ENCODE peak calls at places on chromosomes 1 and 21, in five cellular contexts. R is IMR-90, N is K562, Q is GM12878, O is A549. X is an unnamed sample.

GRCh38 chr1:231335663-231336602 is 1.7 kb downstream of the EXOC8 start:
- DNase-seq in R (no peak), O (no peak), Q (no peak), N (no peak), X (no peak)

GRCh38 chr1:41936107-41936506 is 17.4 kb upstream of the HIVEP3 start:
- DNase-seq in N (no peak), Q (no peak), R (peak), O (no peak), X (no peak)

GRCh38 chr1:112744019-112744578 is 29.0 kb upstream of the PPM1J start:
- DNase-seq in N (no peak), R (peak), O (no peak), Q (no peak), X (no peak)

GRCh38 chr1:76501576-76502219 is 365.6 kb upstream of the ST6GALNAC5 start:
- DNase-seq in R (no peak), O (no peak), Q (no peak), N (no peak), X (no peak)

GRCh38 chr1:193115629-193116227 is 6.1 kb upstream of the CDC73 start:
- DNase-seq in R (peak), Q (no peak), O (peak), N (peak), X (peak)

GRCh38 chr1:223504741-223505140 is 111.5 kb downstream of the CCDC185 start:
- DNase-seq in Q (no peak), N (no peak), O (no peak), R (peak), X (no peak)

GRCh38 chr1:9723068-9723805 is 71.7 kb downstream of the PIK3CD start:
- DNase-seq in R (no peak), N (no peak), Q (no peak), O (no peak), X (no peak)

GRCh38 chr21:41511858-41512257 is 3.9 kb upstream of the TMPRSS2 start:
- DNase-seq in Q (no peak), R (no peak), O (no peak), N (no peak), X (no peak)

GRCh38 chr1:43049487-43049886 is 90.8 kb upstream of the SLC2A1 start:
- DNase-seq in O (no peak), Q (no peak), R (peak), N (no peak), X (no peak)

GRCh38 chr1:222372221-222372620 is 175.7 kb downstream of the HHIPL2 start:
- DNase-seq in Q (no peak), N (no peak), R (peak), O (no peak), X (no peak)

GRCh38 chr1:186482661-186483255 is 21.8 kb upstream of the PDC start:
- DNase-seq in R (peak), O (peak), N (peak), Q (peak), X (peak)

GRCh38 chr21:15772654-15773053 is 42.9 kb downstream of the USP25 start:
- DNase-seq in Q (no peak), R (peak), O (no peak), N (no peak), X (no peak)

GRCh38 chr1:181104790-181105133 is 16.3 kb downstream of the IER5 start:
- DNase-seq in N (peak), Q (no peak), R (no peak), O (no peak), X (no peak)

GRCh38 chr1:33347650-33347992 is 26.7 kb upstream of the A3GALT2 start:
- DNase-seq in Q (no peak), N (no peak), O (peak), R (peak), X (no peak)

GRCh38 chr1:92577251-92577895 is 90.6 kb upstream of the GFI1 start:
- DNase-seq in Q (no peak), N (no peak), O (no peak), R (peak), X (no peak)

GRCh38 chr1:214244841-214245240 is 36.1 kb upstream of the SMYD2 start:
- DNase-seq in R (no peak), N (no peak), Q (no peak), O (no peak), X (no peak)

GRCh38 chr1:234607091-234608025 is 2.6 kb downstream of the IRF2BP2 start:
- DNase-seq in O (no peak), N (no peak), R (no peak), Q (no peak), X (no peak)

GRCh38 chr1:212256404-212256803 is 28.8 kb upstream of the PPP2R5A start:
- DNase-seq in Q (no peak), R (no peak), N (no peak), O (no peak), X (no peak)

GRCh38 chr1:233518344-233518743 is 95.6 kb upstream of the KCNK1 start:
- DNase-seq in R (no peak), N (peak), Q (no peak), O (peak), X (peak)

GRCh38 chr1:225692517-225692879 is 39.6 kb upstream of the ENAH start:
- DNase-seq in R (no peak), Q (no peak), N (no peak), O (no peak), X (no peak)

GRCh38 chr1:241968618-241969017 is 11.1 kb downstream of the BECN2 start:
- DNase-seq in N (no peak), R (no peak), O (no peak), Q (no peak), X (no peak)

GRCh38 chr1:194860248-194861201 is 1674.1 kb upstream of the B3GALT2 start:
- DNase-seq in R (no peak), Q (no peak), N (no peak), O (no peak), X (no peak)

GRCh38 chr1:116850436-116850835 is 59.3 kb upstream of the PTGFRN start:
- DNase-seq in O (no peak), N (no peak), R (no peak), Q (no peak), X (no peak)

GRCh38 chr1:208581252-208581651 is 337.1 kb upstream of the PLXNA2 start:
- DNase-seq in N (no peak), R (no peak), Q (no peak), O (no peak), X (no peak)

GRCh38 chr21:25967566-25968438 is 202.8 kb downstream of the APP start:
- DNase-seq in O (no peak), R (no peak), Q (peak), N (no peak), X (no peak)

GRCh38 chr21:45129231-45129923 is 55.0 kb downstream of the ADARB1 start:
- DNase-seq in O (no peak), Q (no peak), N (peak), R (peak), X (no peak)

GRCh38 chr1:44078087-44078486 is 40.5 kb upstream of the KLF17 start:
- DNase-seq in R (no peak), N (no peak), O (no peak), Q (no peak), X (no peak)

GRCh38 chr21:17730782-17731181 is 88.4 kb downstream of the C21orf91 start:
- DNase-seq in R (no peak), Q (no peak), N (no peak), O (no peak), X (no peak)

GRCh38 chr1:40316595-40317393 is at the start of gene COL9A2:
- DNase-seq in Q (no peak), N (no peak), O (peak), R (no peak), X (peak)

GRCh38 chr1:204716687-204717086 is 31.1 kb upstream of the LRRN2 start:
- DNase-seq in R (no peak), O (no peak), Q (no peak), N (no peak), X (no peak)

GRCh38 chr1:66399888-66400529 is 133.9 kb upstream of the SGIP1 start:
- DNase-seq in O (no peak), R (peak), N (no peak), Q (peak), X (no peak)

GRCh38 chr1:117215019-117215418 is 4.3 kb upstream of the VTCN1 start:
- DNase-seq in Q (no peak), N (no peak), R (no peak), O (no peak), X (no peak)

GRCh38 chr1:116446686-116447085 is 73.6 kb downstream of the ATP1A1 start:
- DNase-seq in O (no peak), R (no peak), N (no peak), Q (no peak), X (no peak)

GRCh38 chr1:44497422-44498170 is 92.5 kb downstream of the RNF220 start:
- DNase-seq in O (no peak), N (no peak), Q (no peak), R (no peak), X (no peak)

GRCh38 chr1:153750026-153750995 is 22.5 kb downstream of the INTS3 start:
- DNase-seq in R (no peak), N (peak), Q (no peak), O (no peak), X (no peak)

GRCh38 chr1:68015369-68015768 is 35.1 kb downstream of the DIRAS3 start:
- DNase-seq in N (no peak), R (no peak), O (no peak), Q (no peak), X (no peak)

GRCh38 chr1:228317411-228317828 is 89.2 kb downstream of the TRIM11 start:
- DNase-seq in Q (no peak), O (no peak), R (no peak), N (no peak), X (no peak)

DNA sequence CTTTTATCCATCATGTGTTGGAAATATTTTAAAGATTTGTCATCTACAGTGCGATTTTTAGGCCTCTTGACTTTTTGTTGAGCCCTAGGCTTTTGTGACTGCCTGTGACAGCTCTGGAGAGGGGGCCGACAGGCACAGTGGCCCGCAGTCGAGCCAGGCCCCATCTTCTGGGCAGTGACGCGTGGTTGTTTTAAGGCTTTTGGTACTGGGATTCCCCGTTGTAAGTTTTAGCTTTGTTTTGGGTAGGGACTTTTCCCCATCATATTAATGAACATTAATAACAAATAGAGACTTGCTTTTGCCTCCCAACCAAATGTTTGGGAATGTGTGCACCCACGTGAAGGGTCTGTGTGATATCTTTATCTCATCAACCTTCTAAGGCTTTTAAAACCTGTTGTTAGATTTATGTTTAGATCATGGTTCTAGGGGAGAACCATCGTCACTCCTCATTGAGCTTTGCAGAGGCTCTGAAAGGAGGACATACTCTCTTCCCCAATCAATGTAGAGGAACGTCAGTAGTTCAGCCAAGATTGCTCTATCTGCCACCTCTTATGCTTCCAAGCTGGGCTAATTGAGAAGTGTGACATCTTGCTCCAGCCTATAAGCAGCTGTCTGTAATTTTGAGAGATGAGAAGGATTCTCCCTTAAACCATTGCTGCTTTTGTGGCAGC is 34.6 kb downstream of the MAPKAPK2 start:
- DNase-seq in N (no peak), R (no peak), O (no peak), Q (no peak), X (no peak)
- TF ChIP-seq RCOR1 in N (no peak), R (no peak), O (no peak), Q (no peak), X (no peak)

GRCh38 chr21:38664315-38664714 is 141.4 kb upstream of the ETS2 start:
- DNase-seq in Q (no peak), R (no peak), N (no peak), O (no peak), X (no peak)

GRCh38 chr21:38664821-38665220 is 140.9 kb upstream of the ETS2 start:
- DNase-seq in O (no peak), N (no peak), Q (no peak), R (no peak), X (no peak)

GRCh38 chr21:38661296-38662223 is 144.2 kb upstream of the ETS2 start:
- DNase-seq in Q (no peak), O (no peak), R (peak), N (no peak), X (peak)

GRCh38 chr21:38662224-38662568 is 143.5 kb upstream of the ETS2 start:
- DNase-seq in O (no peak), N (no peak), R (no peak), Q (no peak), X (no peak)

DNA sequence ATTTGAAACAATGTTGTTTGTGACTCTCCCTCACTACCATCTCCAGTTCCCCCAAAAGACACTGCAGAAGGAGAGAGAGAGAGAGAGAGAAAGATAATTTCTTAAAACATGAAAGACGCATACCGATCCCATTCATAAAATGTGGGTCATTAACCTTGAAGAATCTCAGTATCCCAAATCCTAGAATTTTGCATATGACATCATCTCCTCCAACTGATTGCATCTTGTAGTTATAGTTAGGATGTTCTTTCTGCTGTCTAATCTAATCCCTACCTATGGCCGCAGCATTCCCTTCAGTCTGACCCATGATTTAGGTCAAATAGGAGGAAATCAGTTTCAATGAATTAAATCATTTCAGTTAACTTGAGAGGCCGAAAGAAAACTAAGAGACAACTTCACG is 142.4 kb upstream of the ETS2 start:
- DNase-seq in N (no peak), R (no peak), Q (no peak), O (no peak), X (no peak)
- TF ChIP-seq RCOR1 in N (no peak), R (no peak), Q (no peak), O (no peak), X (no peak)

GRCh38 chr1:18805925-18806849 is 53.3 kb downstream of the TAS1R2 start:
- DNase-seq in Q (no peak), N (no peak), R (no peak), O (no peak), X (no peak)

GRCh38 chr1:18809953-18810899 is 49.2 kb downstream of the TAS1R2 start:
- DNase-seq in N (no peak), Q (no peak), R (no peak), O (no peak), X (no peak)

GRCh38 chr1:18805116-18805515 is 54.3 kb downstream of the TAS1R2 start:
- DNase-seq in R (no peak), N (no peak), O (no peak), Q (no peak), X (no peak)

GRCh38 chr1:18808561-18808960 is 50.9 kb downstream of the TAS1R2 start:
- DNase-seq in Q (no peak), R (no peak), O (no peak), N (no peak), X (no peak)

GRCh38 chr1:18807334-18808063 is 52.0 kb downstream of the TAS1R2 start:
- DNase-seq in R (no peak), Q (no peak), O (no peak), N (peak), X (no peak)
- TF ChIP-seq RCOR1 in R (no peak), Q (no peak), O (no peak), N (peak), X (no peak)

GRCh38 chr1:109482796-109483638 is 688 bp upstream of the ATXN7L2 start:
- DNase-seq in O (no peak), N (peak), Q (no peak), R (peak), X (peak)
- TF ChIP-seq RCOR1 in O (no peak), N (no peak), Q (no peak), R (no peak), X (no peak)

DNA sequence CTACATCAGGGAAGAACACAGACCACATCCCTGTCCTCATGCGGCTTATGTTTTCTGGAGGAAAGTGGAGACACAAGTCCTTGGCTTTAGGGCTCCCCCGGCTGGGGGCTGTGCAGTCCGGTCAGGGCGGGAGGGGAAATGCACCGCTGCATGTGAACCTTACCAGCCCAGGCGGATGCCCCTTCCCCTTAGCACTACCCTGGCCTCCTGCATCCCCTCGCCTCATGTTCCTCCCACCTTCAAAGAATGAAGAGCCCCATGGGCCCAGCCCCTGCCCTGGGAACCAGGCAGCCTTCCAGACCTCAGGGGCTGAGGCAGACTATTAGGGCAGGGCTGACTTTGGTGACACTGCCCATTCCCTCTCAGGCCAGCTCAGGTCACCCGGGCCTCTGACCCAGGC is 45.5 kb downstream of the TNNT2 start:
- DNase-seq in O (no peak), R (no peak), N (no peak), Q (no peak), X (no peak)
- TF ChIP-seq RCOR1 in O (no peak), R (no peak), N (no peak), Q (no peak), X (no peak)

GRCh38 chr1:35569956-35570355 is 3.2 kb upstream of the TFAP2E start:
- DNase-seq in N (no peak), O (no peak), Q (no peak), R (peak), X (no peak)
- TF ChIP-seq RCOR1 in N (no peak), O (no peak), Q (no peak), R (no peak), X (no peak)

DNA sequence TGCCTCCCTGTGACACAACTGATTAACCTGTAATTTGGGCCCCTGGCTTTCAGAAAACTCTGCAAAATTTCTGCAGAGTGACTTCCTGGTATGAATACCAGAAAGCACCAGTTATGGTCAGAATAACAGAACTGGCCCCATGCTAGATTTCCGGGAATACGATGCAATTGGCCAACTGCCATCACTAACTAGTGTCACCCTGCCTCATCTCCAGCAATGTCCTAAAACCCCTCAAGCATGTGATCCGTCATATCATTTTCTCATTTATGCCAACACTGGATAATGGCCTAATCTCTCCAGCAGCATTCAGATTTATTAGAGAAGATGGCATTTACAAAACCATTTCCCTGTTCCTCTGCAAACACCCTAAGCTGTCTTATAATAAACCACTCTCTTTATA is 15.4 kb downstream of the KAZN start:
- DNase-seq in Q (no peak), R (no peak), N (no peak), O (no peak), X (peak)
- TF ChIP-seq RCOR1 in Q (no peak), R (no peak), N (no peak), O (no peak), X (peak)

GRCh38 chr1:239954836-239955235 is 136.8 kb upstream of the FMN2 start:
- DNase-seq in R (no peak), N (no peak), O (no peak), Q (no peak), X (no peak)

GRCh38 chr1:239955431-239955830 is 136.3 kb upstream of the FMN2 start:
- DNase-seq in N (no peak), O (no peak), Q (no peak), R (no peak), X (no peak)

GRCh38 chr1:239956230-239956629 is 135.5 kb upstream of the FMN2 start:
- DNase-seq in N (no peak), Q (no peak), R (no peak), O (no peak), X (no peak)

GRCh38 chr1:239951518-239952130 is 140.1 kb upstream of the FMN2 start:
- DNase-seq in O (peak), R (peak), Q (no peak), N (peak), X (peak)

GRCh38 chr1:239952348-239953307 is 139.1 kb upstream of the FMN2 start:
- DNase-seq in R (no peak), Q (no peak), O (peak), N (peak), X (no peak)
- TF ChIP-seq RCOR1 in R (no peak), Q (no peak), O (no peak), N (no peak), X (no peak)